ENCODE peak calls at places on chromosome 13, in nine cellular contexts. T is KBM-7; K is AG10803; R is left cardiac atrium; D is T-helper 22 cell; P is sciatic nerve; M is stimulated activated CD4-positive, alpha-beta T cell treated with anti-CD3 and anti-CD28 coated beads, Interleukin-12 subunit alpha, Interleukin-12 subunit beta, amount 100 ng/mL, for 24 hours; X is HCEC 1CT; V is substantia nigra. E is an unnamed sample.

GRCh38 chr13:49421391-49421790 is 22.5 kb downstream of the CAB39L start:
- DNase-seq in T (peak; percentile 35), K (no peak), R (no peak), D (no peak), P (no peak), M (no peak), X (peak; percentile 36), V (no peak), E (no peak)

GRCh38 chr13:91142572-91142971 is 204.9 kb upstream of the MIR17HG start:
- DNase-seq in T (no peak), K (peak; percentile 29), R (no peak), D (no peak), P (no peak), M (no peak), X (no peak), V (no peak), E (no peak)

GRCh38 chr13:106617561-106617960 is 49.6 kb upstream of the ARGLU1 start:
- DNase-seq in T (no peak), K (peak; percentile 12), R (no peak), D (no peak), P (no peak), M (no peak), X (peak; percentile 12), V (no peak), E (no peak)

GRCh38 chr13:98922306-98922705 is 55.6 kb downstream of the DOCK9 start:
- DNase-seq in T (no peak), K (no peak), R (no peak), D (no peak), P (no peak), M (no peak), X (no peak), V (no peak), E (no peak)

GRCh38 chr13:42539670-42540069 is 34.3 kb upstream of the TNFSF11 start:
- DNase-seq in T (no peak), K (no peak), R (no peak), D (no peak), P (no peak), M (no peak), X (no peak), V (no peak), E (no peak)

GRCh38 chr13:59700281-59700680 is 463.4 kb downstream of the DIAPH3 start:
- DNase-seq in T (no peak), K (peak; percentile 43), R (no peak), D (no peak), P (no peak), M (no peak), X (peak; percentile 25), V (no peak), E (no peak)

GRCh38 chr13:93248627-93249047 is 22.0 kb downstream of the GPC6 start:
- DNase-seq in T (peak; percentile 84), K (no peak), R (no peak), D (no peak), P (no peak), M (no peak), X (peak; percentile 37), V (no peak), E (no peak)

GRCh38 chr13:111584101-111584500 is 263.7 kb downstream of the TEX29 start:
- DNase-seq in T (no peak), K (no peak), R (no peak), D (no peak), P (no peak), M (no peak), X (no peak), V (no peak), E (no peak)

GRCh38 chr13:89951341-89951740 is 1396.1 kb upstream of the MIR17HG start:
- DNase-seq in T (no peak), K (no peak), R (no peak), D (no peak), P (no peak), M (no peak), X (no peak), V (no peak), E (no peak)

GRCh38 chr13:101567841-101568240 is 115.4 kb downstream of the ITGBL1 start:
- DNase-seq in T (no peak), K (peak; percentile 18), R (no peak), D (no peak), P (no peak), M (no peak), X (no peak), V (no peak), E (no peak)

GRCh38 chr13:102402292-102402691 is 444 bp upstream of the FGF14 start:
- DNase-seq in T (no peak), K (no peak), R (peak; percentile 47), D (no peak), P (no peak), M (peak; percentile 17), X (peak; percentile 77), V (peak; percentile 3), E (peak; percentile 16)

GRCh38 chr13:27194209-27194608 is 22.6 kb upstream of the USP12 start:
- DNase-seq in T (no peak), K (no peak), R (no peak), D (no peak), P (no peak), M (no peak), X (no peak), V (no peak), E (no peak)

GRCh38 chr13:30870049-30870884 is 35.8 kb upstream of the MEDAG start:
- DNase-seq in T (peak; percentile 68), K (peak; percentile 99), R (peak; percentile 94), D (no peak), P (peak; percentile 92), M (peak; percentile 14), X (peak; percentile 99), V (no peak), E (peak; percentile 64)

GRCh38 chr13:47454986-47455385 is 546.1 kb downstream of the SUCLA2 start:
- DNase-seq in T (no peak), K (peak; percentile 73), R (no peak), D (no peak), P (no peak), M (no peak), X (peak; percentile 20), V (no peak), E (no peak)

GRCh38 chr13:73299787-73300186 is 241.0 kb downstream of the KLF5 start:
- DNase-seq in T (no peak), K (peak; percentile 65), R (no peak), D (no peak), P (no peak), M (no peak), X (no peak), V (no peak), E (no peak)

GRCh38 chr13:113652404-113653263 is 5.4 kb downstream of the ATP4B start:
- DNase-seq in T (no peak), K (no peak), R (no peak), D (no peak), P (peak; percentile 51), M (no peak), X (no peak), V (no peak), E (peak; percentile 9)

GRCh38 chr13:114035583-114036501 is 62.0 kb upstream of the C13orf46 start:
- DNase-seq in T (no peak), K (peak; percentile 40), R (no peak), D (no peak), P (no peak), M (no peak), X (no peak), V (peak; percentile 71), E (peak; percentile 54)